ENCODE peak calls at places on chromosomes 3 and 15, in seven cellular contexts. One of them, this sample, is unnamed.

GRCh38 chr3:27560484-27561056 is 76.4 kb upstream of the SLC4A7 start:
- DNase-seq in MCF 10A: no peak
- DNase-seq in keratinocyte: no peak
- DNase-seq in astrocyte: no peak
- DNase-seq in brain microvascular endothelial cell: no peak
- DNase-seq in fibroblast of pulmonary artery: no peak
- DNase-seq in Caco-2: no peak
- DNase-seq in this sample: no peak

GRCh38 chr15:56919708-56920637 is 1.5 kb downstream of the TCF12 start:
- DNase-seq in MCF 10A: peak; percentile 45
- DNase-seq in keratinocyte: no peak
- DNase-seq in fibroblast of pulmonary artery: peak; percentile 40
- DNase-seq in brain microvascular endothelial cell: peak; percentile 12
- DNase-seq in astrocyte: peak; percentile 73
- DNase-seq in Caco-2: no peak
- DNase-seq in this sample: no peak

GRCh38 chr15:76967067-76967466 is 27.9 kb upstream of the PSTPIP1 start:
- DNase-seq in Caco-2: no peak
- DNase-seq in astrocyte: no peak
- DNase-seq in keratinocyte: no peak
- DNase-seq in fibroblast of pulmonary artery: no peak
- DNase-seq in brain microvascular endothelial cell: no peak
- DNase-seq in MCF 10A: no peak
- DNase-seq in this sample: no peak

GRCh38 chr3:197366301-197367044 is 68.1 kb upstream of the DLG1 start:
- DNase-seq in astrocyte: peak; percentile 68
- DNase-seq in MCF 10A: peak; percentile 67
- DNase-seq in fibroblast of pulmonary artery: no peak
- DNase-seq in brain microvascular endothelial cell: no peak
- DNase-seq in Caco-2: no peak
- DNase-seq in keratinocyte: peak; percentile 44
- DNase-seq in this sample: no peak

GRCh38 chr15:38354321-38354929 is 99.5 kb upstream of the FAM98B start:
- DNase-seq in fibroblast of pulmonary artery: peak; percentile 87
- DNase-seq in astrocyte: peak; percentile 37
- DNase-seq in brain microvascular endothelial cell: peak; percentile 74
- DNase-seq in keratinocyte: peak; percentile 15
- DNase-seq in Caco-2: peak; percentile 70
- DNase-seq in MCF 10A: peak; percentile 78
- DNase-seq in this sample: peak; percentile 48

GRCh38 chr15:62187910-62188309 is 22.8 kb upstream of the C2CD4B start:
- DNase-seq in brain microvascular endothelial cell: no peak
- DNase-seq in keratinocyte: no peak
- DNase-seq in Caco-2: no peak
- DNase-seq in fibroblast of pulmonary artery: no peak
- DNase-seq in astrocyte: no peak
- DNase-seq in MCF 10A: peak; percentile 49
- DNase-seq in this sample: no peak

GRCh38 chr3:196287066-196287404 is 491 bp downstream of the PCYT1A start:
- DNase-seq in brain microvascular endothelial cell: no peak
- DNase-seq in Caco-2: no peak
- DNase-seq in fibroblast of pulmonary artery: peak; percentile 18
- DNase-seq in astrocyte: peak; percentile 11
- DNase-seq in keratinocyte: no peak
- DNase-seq in MCF 10A: peak; percentile 19
- DNase-seq in this sample: peak; percentile 14

GRCh38 chr3:57756528-57757401 is 656 bp downstream of the SLMAP start:
- DNase-seq in Caco-2: peak; percentile 47
- DNase-seq in keratinocyte: no peak
- DNase-seq in fibroblast of pulmonary artery: peak; percentile 62
- DNase-seq in astrocyte: peak; percentile 63
- DNase-seq in MCF 10A: peak; percentile 75
- DNase-seq in brain microvascular endothelial cell: peak; percentile 49
- DNase-seq in this sample: peak; percentile 63

GRCh38 chr3:129040579-129041300 is 19.8 kb upstream of the GP9 start:
- DNase-seq in MCF 10A: no peak
- DNase-seq in fibroblast of pulmonary artery: no peak
- DNase-seq in astrocyte: no peak
- DNase-seq in brain microvascular endothelial cell: no peak
- DNase-seq in Caco-2: no peak
- DNase-seq in keratinocyte: no peak
- DNase-seq in this sample: no peak

GRCh38 chr3:38644016-38644661 is 5.3 kb downstream of the SCN5A start:
- DNase-seq in keratinocyte: no peak
- DNase-seq in MCF 10A: no peak
- DNase-seq in Caco-2: no peak
- DNase-seq in fibroblast of pulmonary artery: no peak
- DNase-seq in brain microvascular endothelial cell: no peak
- DNase-seq in astrocyte: no peak
- DNase-seq in this sample: no peak

GRCh38 chr3:31973837-31974236 is 7.2 kb downstream of the OSBPL10 start:
- DNase-seq in keratinocyte: no peak
- DNase-seq in astrocyte: no peak
- DNase-seq in fibroblast of pulmonary artery: no peak
- DNase-seq in MCF 10A: no peak
- DNase-seq in brain microvascular endothelial cell: no peak
- DNase-seq in Caco-2: no peak
- DNase-seq in this sample: no peak

GRCh38 chr15:86743283-86743903 is 663.7 kb downstream of the AGBL1 start:
- DNase-seq in keratinocyte: no peak
- DNase-seq in Caco-2: peak; percentile 67
- DNase-seq in MCF 10A: peak; percentile 55
- DNase-seq in fibroblast of pulmonary artery: no peak
- DNase-seq in astrocyte: peak; percentile 9
- DNase-seq in brain microvascular endothelial cell: no peak
- DNase-seq in this sample: no peak

GRCh38 chr3:50516048-50516871 is 12.8 kb upstream of the CACNA2D2 start:
- DNase-seq in brain microvascular endothelial cell: no peak
- DNase-seq in astrocyte: no peak
- DNase-seq in Caco-2: peak; percentile 59
- DNase-seq in keratinocyte: no peak
- DNase-seq in MCF 10A: no peak
- DNase-seq in fibroblast of pulmonary artery: peak; percentile 11
- DNase-seq in this sample: no peak

GRCh38 chr3:184773341-184774186 is 38.4 kb upstream of the VPS8 start:
- DNase-seq in brain microvascular endothelial cell: no peak
- DNase-seq in astrocyte: no peak
- DNase-seq in keratinocyte: no peak
- DNase-seq in Caco-2: no peak
- DNase-seq in fibroblast of pulmonary artery: no peak
- DNase-seq in MCF 10A: no peak
- DNase-seq in this sample: no peak

GRCh38 chr15:89139613-89140499 is 51.6 kb downstream of the ABHD2 start:
- DNase-seq in brain microvascular endothelial cell: peak; percentile 43
- DNase-seq in astrocyte: no peak
- DNase-seq in Caco-2: peak; percentile 44
- DNase-seq in keratinocyte: no peak
- DNase-seq in MCF 10A: no peak
- DNase-seq in fibroblast of pulmonary artery: peak; percentile 35
- DNase-seq in this sample: no peak
- TF ChIP-seq CTCF in brain microvascular endothelial cell: peak; percentile 46
- TF ChIP-seq CTCF in astrocyte: no peak
- TF ChIP-seq CTCF in Caco-2: peak; percentile 32
- TF ChIP-seq CTCF in keratinocyte: no peak
- TF ChIP-seq CTCF in MCF 10A: no peak
- TF ChIP-seq CTCF in fibroblast of pulmonary artery: peak; percentile 37
- TF ChIP-seq CTCF in this sample: peak; percentile 33

GRCh38 chr3:85342915-85343314 is 384.1 kb downstream of the CADM2 start:
- DNase-seq in Caco-2: peak; percentile 23
- DNase-seq in astrocyte: no peak
- DNase-seq in brain microvascular endothelial cell: peak; percentile 15
- DNase-seq in fibroblast of pulmonary artery: no peak
- DNase-seq in MCF 10A: peak; percentile 16
- DNase-seq in keratinocyte: no peak
- DNase-seq in this sample: no peak
- TF ChIP-seq CTCF in Caco-2: no peak
- TF ChIP-seq CTCF in astrocyte: peak; percentile 13
- TF ChIP-seq CTCF in brain microvascular endothelial cell: peak; percentile 65
- TF ChIP-seq CTCF in fibroblast of pulmonary artery: no peak
- TF ChIP-seq CTCF in MCF 10A: peak; percentile 22
- TF ChIP-seq CTCF in keratinocyte: peak; percentile 15
- TF ChIP-seq CTCF in this sample: no peak

GRCh38 chr3:117507958-117508357 is 798.4 kb downstream of the TUSC7 start:
- DNase-seq in MCF 10A: no peak
- DNase-seq in brain microvascular endothelial cell: no peak
- DNase-seq in keratinocyte: no peak
- DNase-seq in Caco-2: no peak
- DNase-seq in astrocyte: no peak
- DNase-seq in fibroblast of pulmonary artery: no peak
- DNase-seq in this sample: no peak
- TF ChIP-seq CTCF in MCF 10A: no peak
- TF ChIP-seq CTCF in brain microvascular endothelial cell: no peak
- TF ChIP-seq CTCF in keratinocyte: no peak
- TF ChIP-seq CTCF in Caco-2: no peak
- TF ChIP-seq CTCF in astrocyte: no peak
- TF ChIP-seq CTCF in fibroblast of pulmonary artery: no peak
- TF ChIP-seq CTCF in this sample: no peak

GRCh38 chr3:160928183-160928718 is 172.2 kb downstream of the PPM1L start:
- DNase-seq in brain microvascular endothelial cell: no peak
- DNase-seq in fibroblast of pulmonary artery: no peak
- DNase-seq in astrocyte: no peak
- DNase-seq in Caco-2: no peak
- DNase-seq in MCF 10A: peak; percentile 24
- DNase-seq in keratinocyte: no peak
- DNase-seq in this sample: no peak

GRCh38 chr3:160924776-160925175 is 168.7 kb downstream of the PPM1L start:
- DNase-seq in MCF 10A: no peak
- DNase-seq in Caco-2: no peak
- DNase-seq in fibroblast of pulmonary artery: no peak
- DNase-seq in keratinocyte: no peak
- DNase-seq in astrocyte: no peak
- DNase-seq in brain microvascular endothelial cell: no peak
- DNase-seq in this sample: no peak

GRCh38 chr3:160927620-160928019 is 171.6 kb downstream of the PPM1L start:
- DNase-seq in MCF 10A: no peak
- DNase-seq in astrocyte: no peak
- DNase-seq in keratinocyte: no peak
- DNase-seq in brain microvascular endothelial cell: no peak
- DNase-seq in fibroblast of pulmonary artery: no peak
- DNase-seq in Caco-2: no peak
- DNase-seq in this sample: no peak

GRCh38 chr3:160931474-160931873 is 173.7 kb downstream of the B3GALNT1 start:
- DNase-seq in brain microvascular endothelial cell: no peak
- DNase-seq in keratinocyte: no peak
- DNase-seq in astrocyte: peak; percentile 45
- DNase-seq in fibroblast of pulmonary artery: no peak
- DNase-seq in MCF 10A: no peak
- DNase-seq in Caco-2: no peak
- DNase-seq in this sample: peak; percentile 23

DNA sequence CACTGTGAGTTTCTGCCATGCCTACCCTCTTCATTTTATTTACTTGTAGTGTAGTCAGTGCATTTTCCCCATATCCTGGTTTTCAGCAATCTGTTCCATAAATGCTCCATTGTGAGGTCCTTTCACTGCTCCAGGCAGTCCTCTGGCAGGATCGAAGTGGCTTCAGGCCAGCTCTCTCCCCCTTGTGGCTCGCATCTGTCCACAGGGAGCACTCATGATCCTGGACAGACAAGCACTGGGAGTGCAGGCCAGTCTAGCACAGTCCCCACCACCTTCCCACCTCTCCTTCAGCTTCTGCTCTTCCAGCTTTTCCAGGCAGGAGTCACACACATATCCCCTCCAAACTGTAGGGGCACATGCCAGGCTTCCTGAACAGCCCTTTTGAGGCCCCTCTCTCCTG is 173.6 kb downstream of the PPM1L start:
- DNase-seq in astrocyte: no peak
- DNase-seq in fibroblast of pulmonary artery: peak; percentile 11
- DNase-seq in MCF 10A: peak; percentile 32
- DNase-seq in keratinocyte: no peak
- DNase-seq in Caco-2: peak; percentile 23
- DNase-seq in brain microvascular endothelial cell: peak; percentile 28
- DNase-seq in this sample: peak; percentile 25
- TF ChIP-seq CTCF in astrocyte: no peak
- TF ChIP-seq CTCF in fibroblast of pulmonary artery: no peak
- TF ChIP-seq CTCF in MCF 10A: no peak
- TF ChIP-seq CTCF in keratinocyte: no peak
- TF ChIP-seq CTCF in Caco-2: no peak
- TF ChIP-seq CTCF in brain microvascular endothelial cell: peak; percentile 57
- TF ChIP-seq CTCF in this sample: peak; percentile 38

GRCh38 chr15:92683511-92683834 is 27.9 kb upstream of the FAM174B start:
- DNase-seq in MCF 10A: peak; percentile 18
- DNase-seq in Caco-2: peak; percentile 60
- DNase-seq in astrocyte: no peak
- DNase-seq in fibroblast of pulmonary artery: peak; percentile 23
- DNase-seq in keratinocyte: no peak
- DNase-seq in brain microvascular endothelial cell: peak; percentile 48
- DNase-seq in this sample: no peak
- TF ChIP-seq CTCF in MCF 10A: peak; percentile 23
- TF ChIP-seq CTCF in Caco-2: peak; percentile 37
- TF ChIP-seq CTCF in astrocyte: peak; percentile 17
- TF ChIP-seq CTCF in fibroblast of pulmonary artery: peak; percentile 37
- TF ChIP-seq CTCF in keratinocyte: peak; percentile 18
- TF ChIP-seq CTCF in brain microvascular endothelial cell: peak; percentile 87
- TF ChIP-seq CTCF in this sample: peak; percentile 47

DNA sequence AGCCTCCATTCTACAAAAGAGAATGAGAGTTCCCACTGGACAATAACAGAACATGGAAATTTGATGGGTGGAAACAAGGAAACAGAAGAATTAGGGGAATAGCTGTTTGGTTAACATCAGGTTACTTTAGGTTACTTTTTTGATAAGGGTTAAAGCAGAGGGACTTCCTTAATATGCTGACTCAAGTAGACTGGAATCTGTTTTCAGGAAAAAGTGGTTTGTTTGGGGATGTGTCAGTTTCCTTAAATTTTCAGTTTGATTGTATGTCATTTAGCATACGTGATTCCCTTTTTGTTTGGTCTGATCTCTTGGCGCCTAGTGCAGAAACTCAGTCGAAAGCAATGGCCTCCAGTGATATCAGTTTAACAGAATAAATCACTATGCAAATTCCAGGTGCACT is 411.8 kb upstream of the GRM7 start:
- DNase-seq in fibroblast of pulmonary artery: peak; percentile 1
- DNase-seq in astrocyte: no peak
- DNase-seq in keratinocyte: no peak
- DNase-seq in brain microvascular endothelial cell: no peak
- DNase-seq in Caco-2: no peak
- DNase-seq in MCF 10A: no peak
- DNase-seq in this sample: no peak
- TF ChIP-seq CTCF in fibroblast of pulmonary artery: no peak
- TF ChIP-seq CTCF in astrocyte: no peak
- TF ChIP-seq CTCF in keratinocyte: no peak
- TF ChIP-seq CTCF in brain microvascular endothelial cell: no peak
- TF ChIP-seq CTCF in Caco-2: no peak
- TF ChIP-seq CTCF in MCF 10A: no peak
- TF ChIP-seq CTCF in this sample: no peak

DNA sequence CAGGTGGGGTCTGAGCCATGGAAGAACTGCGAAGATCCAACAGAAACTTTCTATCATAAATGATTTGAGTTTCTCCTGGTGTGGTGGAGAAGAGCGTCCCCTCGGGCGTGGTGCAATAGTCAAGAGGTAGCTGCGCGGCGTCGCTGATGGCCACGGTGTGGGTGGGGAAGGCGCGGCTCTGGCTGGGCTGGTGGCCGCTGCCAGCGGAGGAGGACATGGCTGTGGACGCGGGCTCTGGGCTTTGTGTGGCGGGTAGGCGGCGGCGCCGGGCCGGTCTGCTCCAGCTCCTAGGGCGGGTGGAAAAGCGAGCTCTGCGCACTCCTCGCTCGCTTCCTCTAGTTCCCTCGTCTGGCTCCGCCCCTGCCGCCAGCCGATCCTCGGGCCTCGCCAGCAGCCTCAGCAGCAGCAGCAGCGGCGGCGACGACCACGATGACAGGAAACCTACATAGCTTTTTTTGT is 5.9 kb downstream of the STARD9 start:
- DNase-seq in astrocyte: peak; percentile 57
- DNase-seq in MCF 10A: peak; percentile 70
- DNase-seq in brain microvascular endothelial cell: peak; percentile 63
- DNase-seq in keratinocyte: no peak
- DNase-seq in Caco-2: peak; percentile 79
- DNase-seq in fibroblast of pulmonary artery: peak; percentile 70
- DNase-seq in this sample: peak; percentile 60
- TF ChIP-seq CTCF in astrocyte: no peak
- TF ChIP-seq CTCF in MCF 10A: no peak
- TF ChIP-seq CTCF in brain microvascular endothelial cell: peak; percentile 7
- TF ChIP-seq CTCF in keratinocyte: no peak
- TF ChIP-seq CTCF in Caco-2: no peak
- TF ChIP-seq CTCF in fibroblast of pulmonary artery: no peak
- TF ChIP-seq CTCF in this sample: no peak